ENCODE peak calls at places on chromosomes 1 and 21, in four cellular contexts. One of them, this sample, is unnamed.

GRCh38 chr21:42439284-42440186 is 35.8 kb downstream of the UBASH3A start:
- DNase-seq in left ventricle myocardium superior: no peak
- DNase-seq in skeletal muscle cell: no peak
- DNase-seq in activated gamma-delta T cell treated with Interleukin-2 at 50 U/mL for 16 hours: no peak
- DNase-seq in this sample: no peak

GRCh38 chr1:203069028-203069804 is 16.6 kb downstream of the MYOG start:
- DNase-seq in left ventricle myocardium superior: no peak
- DNase-seq in activated gamma-delta T cell treated with Interleukin-2 at 50 U/mL for 16 hours: no peak
- DNase-seq in skeletal muscle cell: no peak
- DNase-seq in this sample: no peak

GRCh38 chr21:43361493-43362296 is 65.2 kb downstream of the SIK1 start:
- DNase-seq in left ventricle myocardium superior: peak; percentile 77
- DNase-seq in skeletal muscle cell: no peak
- DNase-seq in activated gamma-delta T cell treated with Interleukin-2 at 50 U/mL for 16 hours: peak; percentile 46
- DNase-seq in this sample: peak; percentile 86

GRCh38 chr21:38985423-38986378 is 180.0 kb downstream of the ETS2 start:
- DNase-seq in skeletal muscle cell: peak; percentile 92
- DNase-seq in activated gamma-delta T cell treated with Interleukin-2 at 50 U/mL for 16 hours: no peak
- DNase-seq in left ventricle myocardium superior: peak; percentile 78
- DNase-seq in this sample: no peak

GRCh38 chr1:232792949-232793348 is 12.3 kb upstream of the MAP10 start:
- DNase-seq in left ventricle myocardium superior: no peak
- DNase-seq in activated gamma-delta T cell treated with Interleukin-2 at 50 U/mL for 16 hours: no peak
- DNase-seq in skeletal muscle cell: no peak
- DNase-seq in this sample: no peak

GRCh38 chr1:239321877-239322276 is 64.5 kb upstream of the CHRM3 start:
- DNase-seq in activated gamma-delta T cell treated with Interleukin-2 at 50 U/mL for 16 hours: no peak
- DNase-seq in skeletal muscle cell: no peak
- DNase-seq in left ventricle myocardium superior: no peak
- DNase-seq in this sample: no peak

GRCh38 chr1:223233410-223234163 is 90.5 kb upstream of the TLR5 start:
- DNase-seq in left ventricle myocardium superior: no peak
- DNase-seq in activated gamma-delta T cell treated with Interleukin-2 at 50 U/mL for 16 hours: no peak
- DNase-seq in skeletal muscle cell: peak; percentile 54
- DNase-seq in this sample: no peak

GRCh38 chr1:151862604-151863003 is 9.1 kb upstream of the THEM5 start:
- DNase-seq in skeletal muscle cell: no peak
- DNase-seq in activated gamma-delta T cell treated with Interleukin-2 at 50 U/mL for 16 hours: no peak
- DNase-seq in left ventricle myocardium superior: no peak
- DNase-seq in this sample: no peak

GRCh38 chr1:220827445-220828210 is 40.9 kb downstream of the MTARC1 start:
- DNase-seq in skeletal muscle cell: no peak
- DNase-seq in activated gamma-delta T cell treated with Interleukin-2 at 50 U/mL for 16 hours: no peak
- DNase-seq in left ventricle myocardium superior: no peak
- DNase-seq in this sample: no peak